ENCODE peak calls at places on chromosomes 12 and 14, in seven cellular contexts. One of them, this sample, is unnamed.

GRCh38 chr12:57726151-57726883 is 12.2 kb downstream of the AGAP2 start:
- DNase-seq in K562: no peak
- DNase-seq in HCT116: peak
- DNase-seq in SK-N-SH: peak
- DNase-seq in H1: peak
- DNase-seq in GM12878: no peak
- DNase-seq in HepG2: peak
- DNase-seq in this sample: peak

GRCh38 chr14:52175982-52176502 is 91.5 kb upstream of the PTGDR start:
- DNase-seq in K562: no peak
- DNase-seq in HCT116: no peak
- DNase-seq in SK-N-SH: no peak
- DNase-seq in H1: no peak
- DNase-seq in GM12878: peak
- DNase-seq in HepG2: no peak
- DNase-seq in this sample: no peak

GRCh38 chr12:69046372-69046771 is 113.4 kb upstream of the CPM start:
- DNase-seq in K562: no peak
- DNase-seq in HCT116: no peak
- DNase-seq in SK-N-SH: no peak
- DNase-seq in H1: no peak
- DNase-seq in GM12878: no peak
- DNase-seq in HepG2: peak
- DNase-seq in this sample: no peak

GRCh38 chr12:39883411-39883810 is 222.5 kb downstream of the SLC2A13 start:
- DNase-seq in K562: no peak
- DNase-seq in HCT116: no peak
- DNase-seq in SK-N-SH: no peak
- DNase-seq in H1: no peak
- DNase-seq in GM12878: no peak
- DNase-seq in HepG2: no peak
- DNase-seq in this sample: no peak

GRCh38 chr12:22083167-22083566 is 37.1 kb downstream of the CMAS start:
- DNase-seq in K562: no peak
- DNase-seq in HCT116: peak
- DNase-seq in SK-N-SH: no peak
- DNase-seq in H1: no peak
- DNase-seq in GM12878: no peak
- DNase-seq in HepG2: peak
- DNase-seq in this sample: peak

GRCh38 chr12:91603060-91603459 is 420.4 kb upstream of the DCN start:
- DNase-seq in K562: no peak
- DNase-seq in HCT116: no peak
- DNase-seq in SK-N-SH: no peak
- DNase-seq in H1: no peak
- DNase-seq in GM12878: no peak
- DNase-seq in HepG2: no peak
- DNase-seq in this sample: no peak

GRCh38 chr12:64894827-64895475 is 70.5 kb downstream of the TBC1D30 start:
- DNase-seq in K562: no peak
- DNase-seq in HCT116: no peak
- DNase-seq in SK-N-SH: no peak
- DNase-seq in H1: no peak
- DNase-seq in GM12878: no peak
- DNase-seq in HepG2: no peak
- DNase-seq in this sample: peak

GRCh38 chr14:53509227-53509822 is 356.2 kb upstream of the DDHD1 start:
- DNase-seq in K562: no peak
- DNase-seq in HCT116: no peak
- DNase-seq in SK-N-SH: no peak
- DNase-seq in H1: no peak
- DNase-seq in GM12878: no peak
- DNase-seq in HepG2: no peak
- DNase-seq in this sample: no peak

GRCh38 chr14:103892247-103892646 is 36.0 kb upstream of the TDRD9 start:
- DNase-seq in K562: no peak
- DNase-seq in HCT116: no peak
- DNase-seq in SK-N-SH: no peak
- DNase-seq in H1: no peak
- DNase-seq in GM12878: no peak
- DNase-seq in HepG2: no peak
- DNase-seq in this sample: no peak

GRCh38 chr14:94768521-94769412 is 1.1 kb downstream of the GSC start:
- DNase-seq in K562: no peak
- DNase-seq in HCT116: no peak
- DNase-seq in SK-N-SH: no peak
- DNase-seq in H1: no peak
- DNase-seq in GM12878: no peak
- DNase-seq in HepG2: no peak
- DNase-seq in this sample: no peak

GRCh38 chr12:121274036-121274763 is 22.3 kb downstream of the CAMKK2 start:
- DNase-seq in K562: no peak
- DNase-seq in HCT116: no peak
- DNase-seq in SK-N-SH: no peak
- DNase-seq in H1: no peak
- DNase-seq in GM12878: no peak
- DNase-seq in HepG2: no peak
- DNase-seq in this sample: no peak

GRCh38 chr12:57236224-57236924 is 6.9 kb downstream of the SHMT2 start:
- DNase-seq in K562: no peak
- DNase-seq in HCT116: no peak
- DNase-seq in SK-N-SH: no peak
- DNase-seq in H1: no peak
- DNase-seq in GM12878: no peak
- DNase-seq in HepG2: no peak
- DNase-seq in this sample: no peak

GRCh38 chr12:57089259-57090245 is 638 bp downstream of the NAB2 start:
- DNase-seq in K562: peak
- DNase-seq in HCT116: no peak
- DNase-seq in SK-N-SH: peak
- DNase-seq in H1: no peak
- DNase-seq in GM12878: no peak
- DNase-seq in HepG2: no peak
- DNase-seq in this sample: peak

GRCh38 chr12:4214912-4215861 is 58.4 kb upstream of the CCND2 start:
- DNase-seq in K562: no peak
- DNase-seq in HCT116: no peak
- DNase-seq in SK-N-SH: no peak
- DNase-seq in H1: no peak
- DNase-seq in GM12878: peak
- DNase-seq in HepG2: no peak
- DNase-seq in this sample: no peak

GRCh38 chr14:93207468-93208308 is 632 bp downstream of the UBR7 start:
- DNase-seq in K562: no peak
- DNase-seq in HCT116: no peak
- DNase-seq in SK-N-SH: peak
- DNase-seq in H1: no peak
- DNase-seq in GM12878: no peak
- DNase-seq in HepG2: no peak
- DNase-seq in this sample: peak

GRCh38 chr12:121791671-121792496 is 1.6 kb downstream of the RHOF start:
- DNase-seq in K562: no peak
- DNase-seq in HCT116: no peak
- DNase-seq in SK-N-SH: no peak
- DNase-seq in H1: no peak
- DNase-seq in GM12878: no peak
- DNase-seq in HepG2: peak
- DNase-seq in this sample: no peak

GRCh38 chr12:41965996-41966395 is 178.7 kb downstream of the GXYLT1 start:
- DNase-seq in K562: no peak
- DNase-seq in HCT116: no peak
- DNase-seq in SK-N-SH: no peak
- DNase-seq in H1: no peak
- DNase-seq in GM12878: no peak
- DNase-seq in HepG2: no peak
- DNase-seq in this sample: no peak

GRCh38 chr14:50333010-50333409 is 20.9 kb downstream of the DMAC2L start:
- DNase-seq in K562: no peak
- DNase-seq in HCT116: no peak
- DNase-seq in SK-N-SH: no peak
- DNase-seq in H1: no peak
- DNase-seq in GM12878: no peak
- DNase-seq in HepG2: no peak
- DNase-seq in this sample: peak

GRCh38 chr14:51518681-51519080 is 133.0 kb upstream of the FRMD6 start:
- DNase-seq in K562: no peak
- DNase-seq in HCT116: no peak
- DNase-seq in SK-N-SH: no peak
- DNase-seq in H1: no peak
- DNase-seq in GM12878: no peak
- DNase-seq in HepG2: no peak
- DNase-seq in this sample: no peak

GRCh38 chr14:70789361-70789760 is 20.0 kb downstream of the MAP3K9 start:
- DNase-seq in K562: no peak
- DNase-seq in HCT116: no peak
- DNase-seq in SK-N-SH: no peak
- DNase-seq in H1: no peak
- DNase-seq in GM12878: no peak
- DNase-seq in HepG2: no peak
- DNase-seq in this sample: no peak
- TF ChIP-seq JUND in K562: no peak
- TF ChIP-seq JUND in HCT116: no peak
- TF ChIP-seq JUND in SK-N-SH: no peak
- TF ChIP-seq JUND in H1: no peak
- TF ChIP-seq JUND in GM12878: no peak
- TF ChIP-seq JUND in HepG2: no peak
- TF ChIP-seq JUND in this sample: no peak

GRCh38 chr14:34460841-34461240 is 1.2 kb downstream of the SPTSSA start:
- DNase-seq in K562: no peak
- DNase-seq in HCT116: no peak
- DNase-seq in SK-N-SH: no peak
- DNase-seq in H1: no peak
- DNase-seq in GM12878: no peak
- DNase-seq in HepG2: peak
- DNase-seq in this sample: no peak

GRCh38 chr14:34460295-34460694 is 1.7 kb downstream of the SPTSSA start:
- DNase-seq in K562: no peak
- DNase-seq in HCT116: no peak
- DNase-seq in SK-N-SH: no peak
- DNase-seq in H1: no peak
- DNase-seq in GM12878: no peak
- DNase-seq in HepG2: no peak
- DNase-seq in this sample: no peak

GRCh38 chr14:34463598-34463961 is 1.5 kb upstream of the SPTSSA start:
- DNase-seq in K562: no peak
- DNase-seq in HCT116: no peak
- DNase-seq in SK-N-SH: no peak
- DNase-seq in H1: no peak
- DNase-seq in GM12878: no peak
- DNase-seq in HepG2: no peak
- DNase-seq in this sample: no peak

GRCh38 chr14:34462132-34462893 is at the start of gene SPTSSA:
- DNase-seq in K562: peak
- DNase-seq in HCT116: peak
- DNase-seq in SK-N-SH: peak
- DNase-seq in H1: no peak
- DNase-seq in GM12878: peak
- DNase-seq in HepG2: peak
- DNase-seq in this sample: peak

DNA sequence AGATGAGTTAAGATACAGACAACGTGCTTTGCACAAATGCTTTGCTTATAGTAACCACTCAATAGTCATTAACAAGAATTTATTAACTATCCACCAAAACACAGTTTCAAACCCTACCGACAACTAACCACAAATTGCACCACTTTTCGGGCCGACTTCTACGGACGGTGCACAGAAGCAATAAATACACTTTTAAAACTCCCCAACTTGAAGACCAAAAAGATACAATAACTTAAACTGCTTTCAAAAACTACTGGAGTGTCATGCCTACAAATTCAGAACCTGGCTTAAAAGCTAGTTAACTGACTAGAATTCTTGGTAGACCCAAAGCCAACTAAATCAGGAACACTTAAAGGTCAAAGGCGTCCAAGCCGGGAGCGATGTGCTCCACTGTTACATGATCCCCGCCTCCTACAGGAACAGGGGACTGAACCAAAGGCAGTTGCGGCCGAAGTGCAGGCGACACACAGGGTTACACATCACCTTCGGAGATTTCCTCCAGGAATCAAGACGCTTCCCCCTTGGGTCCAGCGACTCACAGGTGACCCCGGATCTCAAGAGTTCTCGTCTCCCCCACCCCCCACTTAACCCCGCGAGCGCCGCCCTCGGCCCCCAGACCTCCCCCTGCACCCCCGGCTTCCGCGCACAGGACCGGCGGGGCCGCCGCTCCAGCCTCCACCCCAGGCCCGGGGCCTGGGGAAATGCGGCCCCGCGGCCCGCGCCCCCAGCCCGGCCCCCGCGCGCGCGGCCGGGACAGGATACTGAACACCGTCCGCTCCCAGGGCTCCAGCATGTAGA is 507 bp downstream of the SPTSSA start:
- DNase-seq in K562: peak
- DNase-seq in HCT116: peak
- DNase-seq in SK-N-SH: no peak
- DNase-seq in H1: no peak
- DNase-seq in GM12878: no peak
- DNase-seq in HepG2: peak
- DNase-seq in this sample: peak
- TF ChIP-seq JUND in K562: no peak
- TF ChIP-seq JUND in HCT116: no peak
- TF ChIP-seq JUND in SK-N-SH: no peak
- TF ChIP-seq JUND in H1: no peak
- TF ChIP-seq JUND in GM12878: no peak
- TF ChIP-seq JUND in HepG2: no peak
- TF ChIP-seq JUND in this sample: no peak

GRCh38 chr12:27899151-27899661 is 73.3 kb downstream of the PTHLH start:
- DNase-seq in K562: no peak
- DNase-seq in HCT116: no peak
- DNase-seq in SK-N-SH: no peak
- DNase-seq in H1: no peak
- DNase-seq in GM12878: no peak
- DNase-seq in HepG2: peak
- DNase-seq in this sample: no peak
- TF ChIP-seq JUND in K562: no peak
- TF ChIP-seq JUND in HCT116: no peak
- TF ChIP-seq JUND in SK-N-SH: peak
- TF ChIP-seq JUND in H1: no peak
- TF ChIP-seq JUND in GM12878: no peak
- TF ChIP-seq JUND in HepG2: peak
- TF ChIP-seq JUND in this sample: no peak

DNA sequence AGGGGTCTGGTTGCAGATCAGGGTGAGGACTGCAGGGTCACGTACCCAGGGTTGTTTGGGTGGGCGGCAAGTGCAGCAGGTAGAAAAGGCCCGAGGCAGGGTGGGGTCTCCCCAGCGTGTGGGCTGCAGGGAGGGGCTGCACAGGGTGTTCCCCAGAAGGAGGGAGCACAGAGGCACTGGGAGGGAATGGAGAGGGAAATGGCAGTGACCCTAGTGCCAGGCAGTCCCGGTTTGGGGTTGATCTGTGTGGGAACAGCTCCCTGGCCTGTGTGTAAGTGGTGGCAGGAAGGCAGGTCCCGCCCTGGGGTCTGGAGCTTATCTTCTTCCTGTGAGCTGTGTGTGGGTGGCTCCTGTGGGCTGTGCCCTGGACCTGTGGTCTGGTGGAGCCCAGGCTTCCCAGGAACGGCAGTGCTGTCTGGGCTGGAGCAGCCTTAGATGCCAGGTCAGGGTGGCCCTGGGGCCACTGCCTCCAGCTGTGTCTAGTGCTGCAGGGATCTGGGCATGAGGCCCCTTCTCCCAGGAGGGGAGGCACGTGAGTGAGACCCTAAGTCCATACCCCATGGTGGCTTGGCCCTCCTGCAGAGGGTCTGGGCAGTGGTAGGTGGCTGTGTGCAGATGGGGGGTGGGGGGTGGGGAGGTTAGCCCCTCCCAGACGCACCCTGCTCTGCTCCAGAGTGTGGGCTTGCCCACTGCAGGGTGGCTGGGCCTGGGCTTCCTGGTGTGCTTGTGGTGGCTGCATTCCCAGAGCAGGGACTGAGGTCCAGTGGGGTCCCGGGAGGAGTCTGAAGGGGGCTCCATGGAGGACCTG is 363.5 kb downstream of the TMEM121 start:
- DNase-seq in K562: peak
- DNase-seq in HCT116: no peak
- DNase-seq in SK-N-SH: peak
- DNase-seq in H1: no peak
- DNase-seq in GM12878: no peak
- DNase-seq in HepG2: no peak
- DNase-seq in this sample: no peak
- TF ChIP-seq JUND in K562: no peak
- TF ChIP-seq JUND in HCT116: no peak
- TF ChIP-seq JUND in SK-N-SH: no peak
- TF ChIP-seq JUND in H1: no peak
- TF ChIP-seq JUND in GM12878: no peak
- TF ChIP-seq JUND in HepG2: no peak
- TF ChIP-seq JUND in this sample: no peak

This sample was measured in T47D.